ENCODE peak calls at places on chromosomes 13 and 19, in seven cellular contexts. L is GM04503, K is omental fat pad, S is RPMI7951, B is choroid plexus epithelial cell, I is HFFc6, C is T-helper 17 cell. H is an unnamed sample.
A peak's percentile ranks its signal among the peaks of the same experiment; 100 is the strongest.

GRCh38 chr19:41734585-41734984 is 20.7 kb upstream of the CEACAM6 start:
- DNase-seq in L (no peak), K (no peak), S (no peak), B (no peak), I (no peak), C (no peak), H (no peak)

GRCh38 chr13:73075546-73075945 is 16.7 kb downstream of the KLF5 start:
- DNase-seq in L (no peak), K (no peak), S (no peak), B (no peak), I (no peak), C (no peak), H (no peak)

GRCh38 chr13:81012031-81012430 is 671.1 kb upstream of the SPRY2 start:
- DNase-seq in L (no peak), K (no peak), S (no peak), B (no peak), I (no peak), C (no peak), H (no peak)

GRCh38 chr19:50482886-50483285 is 6.2 kb upstream of the GARIN5A start:
- DNase-seq in L (no peak), K (no peak), S (no peak), B (no peak), I (no peak), C (no peak), H (no peak)

GRCh38 chr13:30615851-30616311 is 1.8 kb upstream of the USPL1 start:
- DNase-seq in L (no peak), K (no peak), S (peak; percentile 37), B (peak; percentile 66), I (no peak), C (no peak), H (no peak)

GRCh38 chr19:40247735-40248262 is 21.3 kb upstream of the CCNP start:
- DNase-seq in L (no peak), K (no peak), S (no peak), B (no peak), I (no peak), C (no peak), H (no peak)

GRCh38 chr19:3108775-3109174 is 14.6 kb downstream of the GNA11 start:
- DNase-seq in L (no peak), K (peak; percentile 52), S (peak; percentile 48), B (peak; percentile 72), I (peak; percentile 15), C (peak; percentile 55), H (no peak)

GRCh38 chr13:21638319-21639282 is 32.3 kb upstream of the FGF9 start:
- DNase-seq in L (no peak), K (no peak), S (peak; percentile 17), B (peak; percentile 39), I (peak; percentile 40), C (no peak), H (no peak)

GRCh38 chr19:54154603-54155345 is 4.7 kb downstream of the LENG1 start:
- DNase-seq in L (peak; percentile 72), K (no peak), S (peak; percentile 82), B (no peak), I (peak; percentile 56), C (no peak), H (no peak)

GRCh38 chr19:43599635-43600295 is 3.4 kb downstream of the ZNF576 start:
- DNase-seq in L (no peak), K (no peak), S (no peak), B (no peak), I (no peak), C (no peak), H (no peak)